ENCODE peak calls at places on chromosomes 11 and 22, in six cellular contexts. J is AG10803, X is dorsolateral prefrontal cortex, Y is A549, P is bronchial epithelial cell, M is IMR-90. C is an unnamed sample.

GRCh38 chr11:45237666-45238348 is 48.3 kb downstream of the SYT13 start:
- DNase-seq in J (no peak), X (no peak), Y (no peak), P (no peak), M (no peak), C (no peak)

GRCh38 chr22:50182176-50183081 is 3.3 kb upstream of the TRABD start:
- DNase-seq in J (no peak), X (no peak), Y (no peak), P (no peak), M (no peak), C (no peak)

GRCh38 chr11:93049740-93050139 is 80.3 kb downstream of the MTNR1B start:
- DNase-seq in J (no peak), X (no peak), Y (no peak), P (no peak), M (no peak), C (no peak)

GRCh38 chr11:64144587-64145295 is 21.2 kb downstream of the MACROD1 start:
- DNase-seq in J (no peak), X (no peak), Y (no peak), P (no peak), M (no peak), C (no peak)

GRCh38 chr11:72625746-72626636 is 48.2 kb downstream of the PDE2A start:
- DNase-seq in J (peak), X (no peak), Y (no peak), P (no peak), M (peak), C (no peak)

GRCh38 chr22:45885941-45886395 is 91.0 kb downstream of the WNT7B start:
- DNase-seq in J (no peak), X (peak), Y (no peak), P (no peak), M (no peak), C (no peak)

GRCh38 chr11:79227732-79228416 is 213.0 kb downstream of the TENM4 start:
- DNase-seq in J (no peak), X (no peak), Y (no peak), P (no peak), M (no peak), C (no peak)

GRCh38 chr11:1728281-1728680 is 22.1 kb downstream of the IFITM10 start:
- DNase-seq in J (no peak), X (no peak), Y (no peak), P (no peak), M (no peak), C (no peak)

GRCh38 chr11:17554487-17554886 is 7.4 kb downstream of the OTOG start:
- DNase-seq in J (no peak), X (peak), Y (no peak), P (no peak), M (no peak), C (no peak)

GRCh38 chr11:130122141-130122575 is 37.4 kb upstream of the ST14 start:
- DNase-seq in J (no peak), X (no peak), Y (no peak), P (peak), M (no peak), C (no peak)

GRCh38 chr22:49786976-49787843 is 40.5 kb downstream of the BRD1 start:
- DNase-seq in J (no peak), X (no peak), Y (no peak), P (no peak), M (no peak), C (no peak)

GRCh38 chr11:34308821-34309585 is 48.8 kb downstream of the ABTB2 start:
- DNase-seq in J (peak), X (no peak), Y (no peak), P (no peak), M (no peak), C (no peak)
- TF ChIP-seq CTCF in J (peak), X (no peak), Y (no peak), P (no peak), M (no peak), C (no peak)

GRCh38 chr22:25282671-25283561 is 63.5 kb downstream of the CRYBB2 start:
- DNase-seq in J (no peak), X (no peak), Y (no peak), P (no peak), M (no peak), C (no peak)
- TF ChIP-seq CTCF in J (no peak), X (no peak), Y (no peak), P (no peak), M (no peak), C (no peak)

DNA sequence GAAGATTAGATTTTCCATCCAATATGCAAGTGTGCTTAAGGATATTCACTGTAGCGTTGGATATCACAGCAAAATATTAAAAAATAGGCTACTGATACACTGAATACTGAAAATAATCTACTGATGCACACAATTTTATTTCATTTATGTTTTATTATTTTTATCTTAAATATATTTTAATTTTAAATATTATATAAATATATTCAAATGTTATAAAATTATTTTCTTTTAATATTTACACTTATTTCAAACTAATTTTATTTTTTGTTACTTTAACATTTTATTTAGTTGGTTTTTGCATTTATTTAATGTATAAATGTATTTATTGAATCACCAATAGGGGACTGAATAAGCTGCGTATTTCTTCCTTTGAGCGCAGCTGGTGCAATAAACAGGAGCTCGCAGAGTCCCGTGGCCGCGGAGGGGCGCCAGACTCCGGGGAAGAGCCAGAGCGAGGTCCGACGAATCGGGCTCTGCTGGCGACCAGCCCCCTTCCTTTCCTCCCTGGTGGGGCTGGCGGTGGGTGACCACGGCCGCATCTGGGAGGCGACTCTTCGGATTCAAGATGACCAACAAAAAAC is 12.2 kb downstream of the MMP3 start:
- DNase-seq in J (peak), X (no peak), Y (no peak), P (no peak), M (peak), C (no peak)
- TF ChIP-seq CTCF in J (peak), X (no peak), Y (no peak), P (peak), M (peak), C (no peak)

GRCh38 chr11:62593434-62594044 is 2.2 kb upstream of the TUT1 start:
- DNase-seq in J (peak), X (peak), Y (peak), P (peak), M (peak), C (peak)

GRCh38 chr11:62592989-62593421 is 1.7 kb upstream of the TUT1 start:
- DNase-seq in J (no peak), X (peak), Y (no peak), P (no peak), M (no peak), C (no peak)

GRCh38 chr11:62592216-62592815 is 993 bp upstream of the TUT1 start:
- DNase-seq in J (no peak), X (no peak), Y (no peak), P (no peak), M (no peak), C (no peak)

GRCh38 chr11:62588966-62589637 is 2.2 kb downstream of the TUT1 start:
- DNase-seq in J (no peak), X (no peak), Y (no peak), P (no peak), M (no peak), C (no peak)

DNA sequence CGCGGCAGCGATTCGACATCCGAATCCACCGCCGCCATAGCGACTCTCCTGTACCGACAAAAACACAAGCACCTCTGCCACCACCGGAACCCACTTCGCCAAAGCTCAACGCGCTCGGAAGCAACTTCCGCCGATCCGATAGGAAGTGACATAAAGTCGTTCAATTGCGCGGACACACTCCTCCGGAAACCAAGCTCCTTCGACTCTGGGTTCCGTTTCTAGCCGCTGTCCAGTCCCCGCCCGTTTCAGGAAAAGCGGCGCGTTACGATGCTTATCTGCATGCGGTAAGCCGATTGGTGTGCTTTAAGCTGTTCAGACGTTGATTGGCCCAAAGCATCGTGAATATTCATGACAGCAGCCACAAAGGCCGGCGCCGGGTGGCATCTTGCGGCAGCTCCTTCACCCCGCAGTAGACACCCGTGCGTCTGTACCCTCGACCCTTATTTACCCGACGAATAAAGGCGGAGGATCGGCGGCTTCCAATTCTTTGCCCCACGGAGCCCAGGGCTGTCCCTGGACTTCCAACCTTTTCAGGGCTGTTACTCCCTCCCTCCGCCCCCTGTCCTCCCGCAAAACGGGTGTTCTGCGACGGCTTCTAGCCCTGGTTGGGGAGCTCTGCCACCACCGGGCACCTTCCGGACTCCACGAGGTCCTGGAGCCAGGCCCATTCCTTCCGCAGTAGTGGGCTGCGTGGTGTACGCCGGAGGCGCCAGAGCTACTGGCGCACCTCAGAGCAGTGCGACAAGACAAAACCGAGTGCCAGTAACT is at the start of gene TUT1:
- DNase-seq in J (peak), X (peak), Y (peak), P (peak), M (peak), C (peak)
- TF ChIP-seq CTCF in J (peak), X (peak), Y (no peak), P (no peak), M (no peak), C (no peak)

DNA sequence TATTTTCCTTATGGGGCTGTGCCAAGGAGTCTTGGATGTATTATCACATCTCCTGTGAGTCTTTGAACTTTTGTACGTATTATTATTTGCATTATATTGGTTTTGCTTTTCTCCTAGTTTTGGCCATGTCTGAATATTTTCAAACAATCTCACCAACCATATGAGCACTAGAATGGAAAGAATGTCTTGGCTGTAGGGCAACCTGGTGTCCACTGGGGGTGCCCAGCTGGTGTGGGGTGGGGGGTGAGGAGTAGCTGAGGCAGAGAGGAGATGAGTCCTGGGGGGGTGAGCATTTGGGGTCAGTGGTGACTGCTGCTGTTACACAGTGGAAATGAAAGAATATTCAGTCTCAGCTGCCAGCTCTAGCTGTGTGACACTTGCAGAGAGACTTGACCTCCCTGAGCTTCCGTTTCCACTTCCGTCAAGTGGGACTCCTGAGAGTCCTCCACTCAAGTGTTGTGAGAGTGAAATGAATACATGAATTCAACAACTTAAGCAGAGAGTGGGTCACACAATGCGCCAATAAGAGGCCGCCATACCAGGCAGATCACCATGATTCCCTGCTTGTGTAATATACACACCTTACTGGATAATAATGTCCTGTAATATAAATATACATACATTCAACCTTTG is 12.7 kb upstream of the PVALB start:
- DNase-seq in J (no peak), X (no peak), Y (no peak), P (no peak), M (no peak), C (no peak)
- TF ChIP-seq CTCF in J (no peak), X (no peak), Y (no peak), P (no peak), M (no peak), C (no peak)

GRCh38 chr22:20566420-20567260 is 59.2 kb downstream of the MED15 start:
- DNase-seq in J (peak), X (no peak), Y (no peak), P (peak), M (peak), C (no peak)

GRCh38 chr22:20568502-20569058 is 61.2 kb downstream of the MED15 start:
- DNase-seq in J (no peak), X (no peak), Y (no peak), P (no peak), M (no peak), C (no peak)

GRCh38 chr22:20569059-20570058 is 61.9 kb downstream of the MED15 start:
- DNase-seq in J (peak), X (peak), Y (peak), P (peak), M (peak), C (no peak)

GRCh38 chr22:20567371-20567847 is 60.0 kb downstream of the MED15 start:
- DNase-seq in J (peak), X (no peak), Y (no peak), P (peak), M (peak), C (no peak)

DNA sequence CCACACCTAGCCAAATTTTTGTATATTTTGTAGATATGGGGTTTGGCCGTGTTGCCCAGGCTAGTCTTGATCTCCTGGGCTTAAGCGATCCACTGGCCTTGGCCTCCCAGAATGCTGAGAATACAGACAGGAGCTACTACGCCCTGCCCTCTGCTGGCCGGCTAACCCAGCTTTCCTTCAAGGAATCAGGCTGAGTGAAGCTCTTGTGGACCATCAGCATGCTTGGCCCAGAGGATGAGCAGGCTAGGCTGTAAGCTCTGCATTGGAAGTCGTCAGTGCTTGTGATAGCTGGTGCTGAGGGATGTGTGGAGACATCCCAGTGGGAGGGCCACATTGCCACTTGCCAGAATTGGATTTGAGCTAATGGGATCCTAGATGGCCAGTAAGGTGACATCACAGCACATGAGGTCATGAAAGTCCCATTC is 60.6 kb downstream of the MED15 start:
- DNase-seq in J (peak), X (no peak), Y (no peak), P (no peak), M (peak), C (no peak)
- TF ChIP-seq CTCF in J (peak), X (no peak), Y (peak), P (peak), M (peak), C (no peak)

GRCh38 chr11:69683764-69684333 is 8.7 kb upstream of the LTO1 start:
- DNase-seq in J (no peak), X (no peak), Y (no peak), P (peak), M (no peak), C (no peak)
- TF ChIP-seq CTCF in J (peak), X (no peak), Y (peak), P (peak), M (peak), C (no peak)

C was measured in omental fat pad.